ENCODE peak calls at places on chromosomes 3 and 15, in nine cellular contexts. One of them, this sample, is unnamed.

GRCh38 chr3:160577551-160578195 is 12.3 kb upstream of the KPNA4 start:
- DNase-seq in AG09309: peak
- DNase-seq in endothelial cell of umbilical vein: peak
- DNase-seq in breast epithelium: no peak
- DNase-seq in IMR-90: peak
- DNase-seq in CD8-positive, alpha-beta T cell: no peak
- DNase-seq in MCF 10A: peak
- DNase-seq in fibroblast of mammary gland: peak
- DNase-seq in psoas muscle: no peak
- DNase-seq in this sample: no peak

GRCh38 chr3:57949779-57950618 is 58.2 kb upstream of the FLNB start:
- DNase-seq in AG09309: no peak
- DNase-seq in endothelial cell of umbilical vein: peak
- DNase-seq in breast epithelium: no peak
- DNase-seq in IMR-90: no peak
- DNase-seq in CD8-positive, alpha-beta T cell: no peak
- DNase-seq in MCF 10A: peak
- DNase-seq in fibroblast of mammary gland: peak
- DNase-seq in psoas muscle: peak
- DNase-seq in this sample: no peak

GRCh38 chr3:133460809-133461208 is 61.0 kb downstream of the BFSP2 start:
- DNase-seq in AG09309: no peak
- DNase-seq in endothelial cell of umbilical vein: no peak
- DNase-seq in breast epithelium: no peak
- DNase-seq in IMR-90: peak
- DNase-seq in CD8-positive, alpha-beta T cell: no peak
- DNase-seq in MCF 10A: no peak
- DNase-seq in fibroblast of mammary gland: no peak
- DNase-seq in psoas muscle: no peak
- DNase-seq in this sample: no peak

GRCh38 chr3:50609071-50609742 is 2.4 kb downstream of the CISH start:
- DNase-seq in AG09309: no peak
- DNase-seq in endothelial cell of umbilical vein: no peak
- DNase-seq in breast epithelium: no peak
- DNase-seq in IMR-90: no peak
- DNase-seq in CD8-positive, alpha-beta T cell: no peak
- DNase-seq in MCF 10A: no peak
- DNase-seq in fibroblast of mammary gland: no peak
- DNase-seq in psoas muscle: peak
- DNase-seq in this sample: no peak

GRCh38 chr3:134228035-134228434 is 22.6 kb downstream of the RYK start:
- DNase-seq in AG09309: no peak
- DNase-seq in endothelial cell of umbilical vein: no peak
- DNase-seq in breast epithelium: no peak
- DNase-seq in IMR-90: peak
- DNase-seq in CD8-positive, alpha-beta T cell: no peak
- DNase-seq in MCF 10A: no peak
- DNase-seq in fibroblast of mammary gland: peak
- DNase-seq in psoas muscle: no peak
- DNase-seq in this sample: no peak

GRCh38 chr15:28953573-28954195 is 67.9 kb downstream of the APBA2 start:
- DNase-seq in AG09309: no peak
- DNase-seq in endothelial cell of umbilical vein: no peak
- DNase-seq in breast epithelium: no peak
- DNase-seq in IMR-90: no peak
- DNase-seq in CD8-positive, alpha-beta T cell: no peak
- DNase-seq in MCF 10A: no peak
- DNase-seq in fibroblast of mammary gland: no peak
- DNase-seq in psoas muscle: no peak
- DNase-seq in this sample: no peak

GRCh38 chr3:155302476-155302875 is 9.0 kb upstream of the STRIT1 start:
- DNase-seq in AG09309: no peak
- DNase-seq in endothelial cell of umbilical vein: no peak
- DNase-seq in breast epithelium: no peak
- DNase-seq in IMR-90: peak
- DNase-seq in CD8-positive, alpha-beta T cell: no peak
- DNase-seq in MCF 10A: no peak
- DNase-seq in fibroblast of mammary gland: peak
- DNase-seq in psoas muscle: no peak
- DNase-seq in this sample: no peak

GRCh38 chr3:58635371-58636285 is 30.9 kb downstream of the FAM3D start:
- DNase-seq in AG09309: no peak
- DNase-seq in endothelial cell of umbilical vein: no peak
- DNase-seq in breast epithelium: no peak
- DNase-seq in IMR-90: no peak
- DNase-seq in CD8-positive, alpha-beta T cell: no peak
- DNase-seq in MCF 10A: no peak
- DNase-seq in fibroblast of mammary gland: no peak
- DNase-seq in psoas muscle: no peak
- DNase-seq in this sample: no peak

GRCh38 chr3:147187687-147188086 is 218.7 kb downstream of the ZIC4 start:
- DNase-seq in AG09309: no peak
- DNase-seq in endothelial cell of umbilical vein: no peak
- DNase-seq in breast epithelium: no peak
- DNase-seq in IMR-90: no peak
- DNase-seq in CD8-positive, alpha-beta T cell: no peak
- DNase-seq in MCF 10A: no peak
- DNase-seq in fibroblast of mammary gland: no peak
- DNase-seq in psoas muscle: no peak
- DNase-seq in this sample: no peak

GRCh38 chr3:99697250-99697649 is 58.9 kb downstream of the COL8A1 start:
- DNase-seq in AG09309: no peak
- DNase-seq in endothelial cell of umbilical vein: no peak
- DNase-seq in breast epithelium: no peak
- DNase-seq in IMR-90: no peak
- DNase-seq in CD8-positive, alpha-beta T cell: no peak
- DNase-seq in MCF 10A: no peak
- DNase-seq in fibroblast of mammary gland: no peak
- DNase-seq in psoas muscle: no peak
- DNase-seq in this sample: no peak

GRCh38 chr3:129343643-129344360 is 65.1 kb downstream of the HMCES start:
- DNase-seq in AG09309: no peak
- DNase-seq in endothelial cell of umbilical vein: no peak
- DNase-seq in breast epithelium: no peak
- DNase-seq in IMR-90: no peak
- DNase-seq in CD8-positive, alpha-beta T cell: peak
- DNase-seq in MCF 10A: no peak
- DNase-seq in fibroblast of mammary gland: peak
- DNase-seq in psoas muscle: peak
- DNase-seq in this sample: peak

GRCh38 chr15:33135355-33135781 is 59.1 kb downstream of the FMN1 start:
- DNase-seq in AG09309: no peak
- DNase-seq in endothelial cell of umbilical vein: no peak
- DNase-seq in breast epithelium: no peak
- DNase-seq in IMR-90: no peak
- DNase-seq in CD8-positive, alpha-beta T cell: no peak
- DNase-seq in MCF 10A: no peak
- DNase-seq in fibroblast of mammary gland: peak
- DNase-seq in psoas muscle: peak
- DNase-seq in this sample: no peak

GRCh38 chr15:74184582-74185091 is 11.1 kb downstream of the ISLR start:
- DNase-seq in AG09309: no peak
- DNase-seq in endothelial cell of umbilical vein: no peak
- DNase-seq in breast epithelium: no peak
- DNase-seq in IMR-90: no peak
- DNase-seq in CD8-positive, alpha-beta T cell: no peak
- DNase-seq in MCF 10A: no peak
- DNase-seq in fibroblast of mammary gland: no peak
- DNase-seq in psoas muscle: peak
- DNase-seq in this sample: no peak

GRCh38 chr3:179446501-179446900 is 4.8 kb downstream of the GNB4 start:
- DNase-seq in AG09309: no peak
- DNase-seq in endothelial cell of umbilical vein: peak
- DNase-seq in breast epithelium: no peak
- DNase-seq in IMR-90: peak
- DNase-seq in CD8-positive, alpha-beta T cell: no peak
- DNase-seq in MCF 10A: peak
- DNase-seq in fibroblast of mammary gland: peak
- DNase-seq in psoas muscle: no peak
- DNase-seq in this sample: no peak

GRCh38 chr15:94703591-94703990 is 472.2 kb downstream of the MCTP2 start:
- DNase-seq in AG09309: no peak
- DNase-seq in endothelial cell of umbilical vein: peak
- DNase-seq in breast epithelium: no peak
- DNase-seq in IMR-90: no peak
- DNase-seq in CD8-positive, alpha-beta T cell: no peak
- DNase-seq in MCF 10A: no peak
- DNase-seq in fibroblast of mammary gland: no peak
- DNase-seq in psoas muscle: no peak
- DNase-seq in this sample: no peak

GRCh38 chr3:134381836-134382442 is 7.7 kb upstream of the AMOTL2 start:
- DNase-seq in AG09309: no peak
- DNase-seq in endothelial cell of umbilical vein: no peak
- DNase-seq in breast epithelium: peak
- DNase-seq in IMR-90: no peak
- DNase-seq in CD8-positive, alpha-beta T cell: no peak
- DNase-seq in MCF 10A: peak
- DNase-seq in fibroblast of mammary gland: no peak
- DNase-seq in psoas muscle: no peak
- DNase-seq in this sample: no peak

DNA sequence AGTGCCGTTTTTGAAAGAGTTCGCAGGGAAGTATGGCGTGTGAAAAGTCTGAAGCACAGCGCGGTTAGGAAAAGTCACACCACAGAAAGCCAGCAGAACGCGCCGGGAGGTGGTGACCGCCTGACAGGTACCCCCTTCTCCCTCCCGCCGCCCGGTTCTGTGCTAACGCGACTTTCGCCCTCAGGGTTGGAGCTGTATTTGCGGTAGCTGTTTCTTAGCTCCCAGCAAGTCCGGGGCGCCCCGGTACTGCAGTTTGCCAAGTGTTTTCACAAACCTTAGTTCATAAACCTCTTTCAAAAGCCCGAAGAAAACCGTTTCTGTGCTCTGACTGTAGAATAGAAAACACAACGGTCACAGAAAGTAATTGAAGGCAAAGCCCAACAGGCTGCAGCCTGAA is 400 bp upstream of the CRYBG3 start:
- DNase-seq in AG09309: no peak
- DNase-seq in endothelial cell of umbilical vein: no peak
- DNase-seq in breast epithelium: peak
- DNase-seq in IMR-90: no peak
- DNase-seq in CD8-positive, alpha-beta T cell: peak
- DNase-seq in MCF 10A: no peak
- DNase-seq in fibroblast of mammary gland: peak
- DNase-seq in psoas muscle: peak
- DNase-seq in this sample: peak
- TF ChIP-seq CTCF in AG09309: no peak
- TF ChIP-seq CTCF in endothelial cell of umbilical vein: no peak
- TF ChIP-seq CTCF in breast epithelium: peak
- TF ChIP-seq CTCF in IMR-90: no peak
- TF ChIP-seq CTCF in CD8-positive, alpha-beta T cell: no peak
- TF ChIP-seq CTCF in MCF 10A: no peak
- TF ChIP-seq CTCF in fibroblast of mammary gland: no peak
- TF ChIP-seq CTCF in psoas muscle: no peak
- TF ChIP-seq CTCF in this sample: no peak

DNA sequence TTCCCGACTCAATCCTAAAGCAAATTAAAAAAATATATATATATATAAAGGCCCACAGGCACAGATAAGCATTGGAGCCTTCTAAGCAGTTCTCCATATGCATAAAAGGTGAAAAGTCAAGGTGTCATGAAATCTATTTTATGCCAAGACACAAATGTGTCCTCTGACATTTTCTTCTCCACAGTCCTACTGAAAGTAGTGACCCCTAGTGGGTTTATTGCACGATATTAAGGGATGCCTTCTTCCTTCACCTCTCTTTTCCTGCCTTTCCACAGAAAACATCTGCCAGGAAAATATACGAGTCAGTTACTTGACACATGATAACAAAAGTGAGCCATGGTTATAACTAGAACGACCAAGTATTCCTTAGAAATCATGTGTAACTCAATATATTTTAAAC is 303.2 kb downstream of the TIGIT start:
- DNase-seq in AG09309: no peak
- DNase-seq in endothelial cell of umbilical vein: no peak
- DNase-seq in breast epithelium: no peak
- DNase-seq in IMR-90: no peak
- DNase-seq in CD8-positive, alpha-beta T cell: no peak
- DNase-seq in MCF 10A: peak
- DNase-seq in fibroblast of mammary gland: peak
- DNase-seq in psoas muscle: no peak
- DNase-seq in this sample: no peak
- TF ChIP-seq CTCF in AG09309: no peak
- TF ChIP-seq CTCF in endothelial cell of umbilical vein: no peak
- TF ChIP-seq CTCF in breast epithelium: no peak
- TF ChIP-seq CTCF in IMR-90: peak
- TF ChIP-seq CTCF in CD8-positive, alpha-beta T cell: no peak
- TF ChIP-seq CTCF in MCF 10A: no peak
- TF ChIP-seq CTCF in fibroblast of mammary gland: peak
- TF ChIP-seq CTCF in psoas muscle: no peak
- TF ChIP-seq CTCF in this sample: no peak

DNA sequence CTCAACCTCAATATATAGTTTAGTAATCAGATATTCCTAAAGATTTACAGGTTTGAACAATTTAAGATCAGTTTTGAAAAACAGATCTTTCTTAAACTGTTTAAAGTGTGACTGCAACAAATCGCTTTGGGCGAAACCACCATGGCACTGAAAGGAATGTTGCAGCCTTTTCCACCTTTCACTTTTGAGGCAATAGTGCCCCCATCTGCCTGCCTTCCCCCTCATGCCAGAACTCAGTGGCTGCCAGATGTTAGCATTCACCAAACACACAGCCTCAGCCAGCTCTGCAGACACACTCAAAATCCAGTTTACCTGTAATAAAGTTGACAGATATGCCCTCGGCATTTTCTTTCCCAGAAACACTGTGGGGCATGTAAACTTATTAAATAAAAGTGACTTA is 3.3 kb downstream of the LYSMD4 start:
- DNase-seq in AG09309: no peak
- DNase-seq in endothelial cell of umbilical vein: peak
- DNase-seq in breast epithelium: no peak
- DNase-seq in IMR-90: peak
- DNase-seq in CD8-positive, alpha-beta T cell: no peak
- DNase-seq in MCF 10A: peak
- DNase-seq in fibroblast of mammary gland: peak
- DNase-seq in psoas muscle: no peak
- DNase-seq in this sample: no peak
- TF ChIP-seq CTCF in AG09309: peak
- TF ChIP-seq CTCF in endothelial cell of umbilical vein: peak
- TF ChIP-seq CTCF in breast epithelium: peak
- TF ChIP-seq CTCF in IMR-90: peak
- TF ChIP-seq CTCF in CD8-positive, alpha-beta T cell: no peak
- TF ChIP-seq CTCF in MCF 10A: peak
- TF ChIP-seq CTCF in fibroblast of mammary gland: peak
- TF ChIP-seq CTCF in psoas muscle: peak
- TF ChIP-seq CTCF in this sample: peak

DNA sequence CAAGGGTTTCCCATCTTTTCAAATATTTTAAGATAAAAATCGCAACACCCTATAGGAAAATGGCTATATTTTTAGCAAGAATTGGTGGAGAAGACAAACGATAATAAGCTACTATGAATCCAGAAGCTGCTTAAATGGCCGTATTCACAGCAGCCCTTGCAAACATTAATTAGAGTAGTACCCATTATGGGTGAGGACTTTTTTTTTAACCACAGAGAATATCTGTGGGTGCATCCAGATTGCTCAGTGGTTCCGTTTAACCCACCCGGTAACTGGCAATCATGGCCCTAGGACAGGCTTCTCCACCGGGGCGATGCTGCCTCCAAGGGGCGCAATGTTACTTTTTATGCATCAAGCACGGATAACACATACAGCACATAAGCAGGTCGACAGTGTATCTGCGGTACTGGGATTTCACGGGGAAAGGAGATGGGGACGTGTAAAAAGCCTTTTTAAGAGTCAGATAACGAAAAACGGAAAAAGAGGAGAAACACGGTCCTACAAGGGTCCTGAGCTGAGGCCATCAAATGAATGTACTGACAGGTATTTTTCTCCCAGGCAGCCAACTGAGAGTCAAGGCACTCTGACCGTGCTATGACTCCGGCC is 968 bp upstream of the TMEM266 start:
- DNase-seq in AG09309: no peak
- DNase-seq in endothelial cell of umbilical vein: no peak
- DNase-seq in breast epithelium: no peak
- DNase-seq in IMR-90: no peak
- DNase-seq in CD8-positive, alpha-beta T cell: no peak
- DNase-seq in MCF 10A: peak
- DNase-seq in fibroblast of mammary gland: peak
- DNase-seq in psoas muscle: no peak
- DNase-seq in this sample: peak
- TF ChIP-seq CTCF in AG09309: peak
- TF ChIP-seq CTCF in endothelial cell of umbilical vein: no peak
- TF ChIP-seq CTCF in breast epithelium: no peak
- TF ChIP-seq CTCF in IMR-90: no peak
- TF ChIP-seq CTCF in CD8-positive, alpha-beta T cell: no peak
- TF ChIP-seq CTCF in MCF 10A: no peak
- TF ChIP-seq CTCF in fibroblast of mammary gland: peak
- TF ChIP-seq CTCF in psoas muscle: peak
- TF ChIP-seq CTCF in this sample: no peak

This sample was measured in neural crest cell.